ENCODE peak calls at places on chromosomes 5 and 9, in eight cellular contexts. One of them, this sample, is unnamed.

GRCh38 chr9:110457245-110457644 is 119.6 kb upstream of the TXNDC8 start:
- DNase-seq in sigmoid colon: no peak
- DNase-seq in spleen: no peak
- DNase-seq in breast epithelium: no peak
- DNase-seq in GM12878: no peak
- DNase-seq in HCT116: no peak
- DNase-seq in prostate gland: no peak
- DNase-seq in transverse colon: no peak
- DNase-seq in this sample: no peak

GRCh38 chr5:10753178-10753577 is 7.9 kb downstream of the DAP start:
- DNase-seq in prostate gland: no peak
- DNase-seq in HCT116: no peak
- DNase-seq in breast epithelium: no peak
- DNase-seq in sigmoid colon: no peak
- DNase-seq in GM12878: no peak
- DNase-seq in transverse colon: no peak
- DNase-seq in spleen: no peak
- DNase-seq in this sample: no peak

GRCh38 chr5:36240779-36241635 is 718 bp downstream of the NADK2 start:
- DNase-seq in spleen: peak
- DNase-seq in breast epithelium: peak
- DNase-seq in HCT116: no peak
- DNase-seq in transverse colon: peak
- DNase-seq in sigmoid colon: peak
- DNase-seq in GM12878: no peak
- DNase-seq in prostate gland: peak
- DNase-seq in this sample: peak

GRCh38 chr9:89387970-89388867 is 69.9 kb downstream of the SECISBP2 start:
- DNase-seq in spleen: peak
- DNase-seq in HCT116: no peak
- DNase-seq in prostate gland: peak
- DNase-seq in transverse colon: peak
- DNase-seq in breast epithelium: peak
- DNase-seq in sigmoid colon: peak
- DNase-seq in GM12878: no peak
- DNase-seq in this sample: peak

GRCh38 chr5:172454355-172455086 is at the start of gene SH3PXD2B:
- DNase-seq in spleen: peak
- DNase-seq in HCT116: no peak
- DNase-seq in sigmoid colon: peak
- DNase-seq in prostate gland: peak
- DNase-seq in breast epithelium: no peak
- DNase-seq in transverse colon: peak
- DNase-seq in GM12878: no peak
- DNase-seq in this sample: no peak

GRCh38 chr9:137456061-137456863 is 2.9 kb downstream of the NSMF start:
- DNase-seq in spleen: peak
- DNase-seq in prostate gland: no peak
- DNase-seq in HCT116: no peak
- DNase-seq in GM12878: no peak
- DNase-seq in breast epithelium: no peak
- DNase-seq in sigmoid colon: no peak
- DNase-seq in transverse colon: no peak
- DNase-seq in this sample: no peak

GRCh38 chr5:138349842-138350635 is 2.4 kb upstream of the KDM3B start:
- DNase-seq in transverse colon: no peak
- DNase-seq in breast epithelium: no peak
- DNase-seq in GM12878: no peak
- DNase-seq in sigmoid colon: no peak
- DNase-seq in HCT116: no peak
- DNase-seq in prostate gland: no peak
- DNase-seq in spleen: no peak
- DNase-seq in this sample: no peak

GRCh38 chr5:35478856-35479682 is 138.6 kb upstream of the SPEF2 start:
- DNase-seq in HCT116: no peak
- DNase-seq in breast epithelium: no peak
- DNase-seq in sigmoid colon: no peak
- DNase-seq in GM12878: no peak
- DNase-seq in spleen: no peak
- DNase-seq in prostate gland: no peak
- DNase-seq in transverse colon: no peak
- DNase-seq in this sample: no peak

GRCh38 chr5:86155763-86156162 is 462.0 kb upstream of the COX7C start:
- DNase-seq in spleen: no peak
- DNase-seq in prostate gland: no peak
- DNase-seq in GM12878: no peak
- DNase-seq in HCT116: no peak
- DNase-seq in sigmoid colon: no peak
- DNase-seq in transverse colon: no peak
- DNase-seq in breast epithelium: no peak
- DNase-seq in this sample: no peak

GRCh38 chr5:97297063-97297715 is 114.1 kb upstream of the RIOK2 start:
- DNase-seq in transverse colon: peak
- DNase-seq in spleen: no peak
- DNase-seq in HCT116: peak
- DNase-seq in sigmoid colon: no peak
- DNase-seq in breast epithelium: no peak
- DNase-seq in prostate gland: no peak
- DNase-seq in GM12878: peak
- DNase-seq in this sample: no peak

GRCh38 chr9:136545065-136545965 is 533 bp downstream of the NOTCH1 start:
- DNase-seq in breast epithelium: no peak
- DNase-seq in sigmoid colon: no peak
- DNase-seq in HCT116: no peak
- DNase-seq in GM12878: no peak
- DNase-seq in spleen: peak
- DNase-seq in transverse colon: no peak
- DNase-seq in prostate gland: no peak
- DNase-seq in this sample: no peak

GRCh38 chr9:105157178-105157583 is 87.3 kb upstream of the SLC44A1 start:
- DNase-seq in HCT116: peak
- DNase-seq in prostate gland: peak
- DNase-seq in sigmoid colon: peak
- DNase-seq in GM12878: no peak
- DNase-seq in breast epithelium: no peak
- DNase-seq in spleen: peak
- DNase-seq in transverse colon: peak
- DNase-seq in this sample: peak

GRCh38 chr5:37838152-37838932 is 1.5 kb downstream of the GDNF start:
- DNase-seq in breast epithelium: no peak
- DNase-seq in sigmoid colon: peak
- DNase-seq in HCT116: no peak
- DNase-seq in transverse colon: no peak
- DNase-seq in GM12878: no peak
- DNase-seq in spleen: no peak
- DNase-seq in prostate gland: no peak
- DNase-seq in this sample: no peak

GRCh38 chr9:75147638-75148037 is 59.3 kb downstream of the OSTF1 start:
- DNase-seq in spleen: no peak
- DNase-seq in prostate gland: no peak
- DNase-seq in transverse colon: no peak
- DNase-seq in sigmoid colon: no peak
- DNase-seq in HCT116: no peak
- DNase-seq in breast epithelium: no peak
- DNase-seq in GM12878: peak
- DNase-seq in this sample: no peak

GRCh38 chr5:56516936-56517521 is 283.9 kb upstream of the ANKRD55 start:
- DNase-seq in spleen: no peak
- DNase-seq in GM12878: no peak
- DNase-seq in HCT116: no peak
- DNase-seq in sigmoid colon: no peak
- DNase-seq in breast epithelium: no peak
- DNase-seq in transverse colon: no peak
- DNase-seq in prostate gland: peak
- DNase-seq in this sample: no peak

GRCh38 chr9:127919253-127919815 is 2.5 kb upstream of the ST6GALNAC4 start:
- DNase-seq in breast epithelium: peak
- DNase-seq in prostate gland: peak
- DNase-seq in GM12878: no peak
- DNase-seq in sigmoid colon: peak
- DNase-seq in transverse colon: peak
- DNase-seq in HCT116: peak
- DNase-seq in spleen: no peak
- DNase-seq in this sample: no peak

GRCh38 chr9:134025606-134026541 is 593 bp downstream of the BRD3OS start:
- DNase-seq in transverse colon: peak
- DNase-seq in spleen: no peak
- DNase-seq in prostate gland: no peak
- DNase-seq in breast epithelium: peak
- DNase-seq in GM12878: no peak
- DNase-seq in sigmoid colon: peak
- DNase-seq in HCT116: no peak
- DNase-seq in this sample: no peak

GRCh38 chr9:124078641-124079040 is 67.1 kb downstream of the LHX2 start:
- DNase-seq in GM12878: no peak
- DNase-seq in breast epithelium: peak
- DNase-seq in transverse colon: no peak
- DNase-seq in sigmoid colon: no peak
- DNase-seq in prostate gland: no peak
- DNase-seq in spleen: no peak
- DNase-seq in HCT116: no peak
- DNase-seq in this sample: no peak

GRCh38 chr5:36059571-36060515 is 6.8 kb downstream of the UGT3A2 start:
- DNase-seq in HCT116: no peak
- DNase-seq in spleen: no peak
- DNase-seq in transverse colon: no peak
- DNase-seq in GM12878: no peak
- DNase-seq in prostate gland: no peak
- DNase-seq in sigmoid colon: no peak
- DNase-seq in breast epithelium: no peak
- DNase-seq in this sample: no peak

DNA sequence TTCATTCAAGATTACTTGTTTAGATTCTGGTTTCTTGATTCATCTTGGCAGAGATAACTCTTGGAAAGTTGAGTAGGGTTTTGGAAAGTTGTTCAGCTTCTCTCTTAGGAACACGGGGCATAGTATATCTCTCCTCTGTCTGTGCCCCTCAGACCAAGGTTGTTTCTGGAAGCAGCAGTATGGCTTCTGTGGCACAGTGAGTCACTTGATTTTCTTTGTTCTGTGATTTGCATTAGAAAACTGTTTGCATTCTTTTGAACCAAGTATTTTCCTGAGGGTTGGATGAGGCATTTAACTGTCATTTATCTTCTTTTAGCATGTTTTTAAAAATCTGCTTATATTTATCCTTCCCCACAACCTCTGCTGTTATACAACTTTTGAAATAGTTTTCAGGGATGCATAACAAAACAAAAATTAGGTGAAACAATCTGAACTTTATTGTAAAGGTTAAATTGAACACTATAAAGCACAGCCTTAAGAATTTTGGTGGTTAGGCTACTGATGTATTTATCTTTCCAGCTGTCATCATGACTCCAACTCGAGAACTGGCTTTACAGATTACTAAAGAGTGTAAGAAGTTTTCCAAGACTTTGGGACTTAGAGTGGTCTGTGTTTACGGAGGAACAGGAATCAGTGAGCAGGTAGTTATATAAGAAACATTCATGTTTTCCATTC is 26.5 kb downstream of the DDX46 start:
- DNase-seq in GM12878: no peak
- DNase-seq in spleen: no peak
- DNase-seq in prostate gland: no peak
- DNase-seq in sigmoid colon: no peak
- DNase-seq in transverse colon: no peak
- DNase-seq in HCT116: no peak
- DNase-seq in breast epithelium: no peak
- DNase-seq in this sample: no peak
- H3K27ac ChIP-seq in GM12878: no peak
- H3K27ac ChIP-seq in spleen: no peak
- H3K27ac ChIP-seq in prostate gland: no peak
- H3K27ac ChIP-seq in sigmoid colon: no peak
- H3K27ac ChIP-seq in transverse colon: no peak
- H3K27ac ChIP-seq in HCT116: no peak
- H3K27ac ChIP-seq in breast epithelium: no peak
- H3K27ac ChIP-seq in this sample: no peak

DNA sequence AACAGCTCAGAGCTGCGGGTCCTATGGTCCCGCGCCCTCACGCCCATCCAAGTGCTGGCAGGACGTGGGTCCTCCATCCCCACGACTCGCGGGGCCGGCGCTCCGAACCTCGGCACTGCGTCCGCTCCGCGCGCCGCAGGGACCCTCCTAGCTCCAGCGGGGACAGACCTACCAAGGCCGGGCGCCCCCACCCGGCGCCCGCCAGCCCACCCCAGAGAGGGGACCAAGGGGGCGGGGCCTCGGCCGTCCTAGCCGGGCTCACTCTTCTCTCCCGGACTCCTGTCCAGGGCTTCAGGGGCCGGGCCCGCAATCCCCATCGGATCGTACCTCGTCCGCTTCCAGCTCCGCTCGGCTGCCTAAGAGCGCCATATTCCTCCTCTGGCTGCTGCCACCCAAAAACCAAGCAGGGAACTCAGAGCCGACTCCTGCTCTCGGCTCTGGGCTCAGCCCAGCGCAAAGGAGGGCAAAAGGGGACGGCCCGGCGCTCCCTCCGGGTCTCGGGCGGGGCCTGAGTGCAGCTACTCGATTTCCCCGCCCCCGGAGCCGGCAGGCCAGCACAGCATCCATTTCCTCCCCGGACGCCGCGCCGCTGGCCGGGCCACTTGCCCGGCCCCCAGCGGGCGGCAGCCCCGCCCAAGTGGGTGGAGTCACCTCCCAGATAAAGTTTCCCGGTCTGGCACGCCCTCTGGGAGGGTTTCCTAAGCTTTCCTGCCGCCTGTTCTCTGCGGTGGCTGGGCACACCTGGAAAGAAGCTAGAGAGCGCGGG is at the start of gene TTC39B:
- DNase-seq in breast epithelium: peak
- DNase-seq in GM12878: no peak
- DNase-seq in spleen: peak
- DNase-seq in sigmoid colon: peak
- DNase-seq in transverse colon: peak
- DNase-seq in HCT116: peak
- DNase-seq in prostate gland: peak
- DNase-seq in this sample: peak
- TF ChIP-seq POLR2A in breast epithelium: peak
- TF ChIP-seq POLR2A in GM12878: no peak
- TF ChIP-seq POLR2A in spleen: peak
- TF ChIP-seq POLR2A in sigmoid colon: peak
- TF ChIP-seq POLR2A in transverse colon: peak
- TF ChIP-seq POLR2A in HCT116: no peak
- TF ChIP-seq POLR2A in prostate gland: peak
- TF ChIP-seq POLR2A in this sample: peak

GRCh38 chr5:150672237-150672883 is 11.3 kb downstream of the MYOZ3 start:
- DNase-seq in sigmoid colon: peak
- DNase-seq in transverse colon: no peak
- DNase-seq in breast epithelium: peak
- DNase-seq in spleen: peak
- DNase-seq in prostate gland: peak
- DNase-seq in HCT116: no peak
- DNase-seq in GM12878: no peak
- DNase-seq in this sample: peak
- TF ChIP-seq POLR2AphosphoS5 in sigmoid colon: no peak
- TF ChIP-seq POLR2AphosphoS5 in transverse colon: no peak
- TF ChIP-seq POLR2AphosphoS5 in breast epithelium: no peak
- TF ChIP-seq POLR2AphosphoS5 in spleen: peak
- TF ChIP-seq POLR2AphosphoS5 in prostate gland: no peak
- TF ChIP-seq POLR2AphosphoS5 in HCT116: no peak
- TF ChIP-seq POLR2AphosphoS5 in GM12878: no peak
- TF ChIP-seq POLR2AphosphoS5 in this sample: no peak

DNA sequence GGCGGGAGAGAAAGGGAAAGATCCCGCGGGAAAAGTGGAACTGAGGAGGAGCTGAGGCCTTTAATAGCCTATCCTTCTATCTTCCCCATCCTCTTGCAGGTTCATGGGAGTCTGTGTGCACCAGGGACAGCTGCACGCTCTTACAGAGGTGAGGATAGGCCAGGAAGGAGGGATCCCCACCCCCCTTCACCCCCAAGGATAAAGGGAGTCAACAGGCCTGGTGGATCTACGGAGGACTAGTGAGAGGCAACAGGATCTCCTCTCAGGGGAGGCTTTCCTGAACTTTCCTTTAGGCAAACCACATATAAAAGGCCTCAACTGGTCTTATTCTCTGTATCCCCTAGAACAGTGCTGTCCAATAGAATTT is 1.1 kb downstream of the TESK1 start:
- DNase-seq in prostate gland: no peak
- DNase-seq in GM12878: no peak
- DNase-seq in breast epithelium: no peak
- DNase-seq in spleen: no peak
- DNase-seq in sigmoid colon: peak
- DNase-seq in HCT116: no peak
- DNase-seq in transverse colon: no peak
- DNase-seq in this sample: no peak
- H3K27ac ChIP-seq in prostate gland: peak
- H3K27ac ChIP-seq in GM12878: no peak
- H3K27ac ChIP-seq in breast epithelium: peak
- H3K27ac ChIP-seq in spleen: peak
- H3K27ac ChIP-seq in sigmoid colon: peak
- H3K27ac ChIP-seq in HCT116: peak
- H3K27ac ChIP-seq in transverse colon: peak
- H3K27ac ChIP-seq in this sample: peak